ENCODE peak calls at places on chromosome 19, in six cellular contexts. D is GM23248; V is kidney epithelial cell; I is NAMALWA; T is central memory CD8-positive, alpha-beta T cell; H is D341Med. C is an unnamed sample.
A peak's percentile ranks its signal among the peaks of the same experiment; 100 is the strongest.

GRCh38 chr19:49890349-49891311 is 6.1 kb downstream of the IL4I1 start:
- DNase-seq in D (peak; percentile 31), V (no peak), I (peak; percentile 66), T (peak; percentile 60), H (peak; percentile 56), C (no peak)

GRCh38 chr19:734716-735115 is 16.2 kb upstream of the MISP start:
- DNase-seq in D (no peak), V (no peak), I (no peak), T (no peak), H (no peak), C (no peak)

GRCh38 chr19:5054551-5055456 is 85.9 kb downstream of the KDM4B start:
- DNase-seq in D (no peak), V (no peak), I (no peak), T (no peak), H (no peak), C (no peak)

GRCh38 chr19:37933965-37934364 is 27.0 kb downstream of the SIPA1L3 start:
- DNase-seq in D (peak; percentile 9), V (no peak), I (no peak), T (no peak), H (no peak), C (peak; percentile 60)

GRCh38 chr19:42290523-42291436 is 11.2 kb upstream of the PRR19 start:
- DNase-seq in D (peak; percentile 35), V (no peak), I (peak; percentile 88), T (peak; percentile 45), H (peak; percentile 88), C (no peak)

GRCh38 chr19:6273701-6274601 is 5.8 kb downstream of the MLLT1 start:
- DNase-seq in D (peak; percentile 99), V (peak; percentile 49), I (no peak), T (no peak), H (no peak), C (peak; percentile 63)

GRCh38 chr19:292281-292884 is 1.2 kb upstream of the PLPP2 start:
- DNase-seq in D (no peak), V (no peak), I (no peak), T (no peak), H (peak; percentile 29), C (no peak)

GRCh38 chr19:54164369-54165068 is 5.0 kb upstream of the LENG1 start:
- DNase-seq in D (peak; percentile 50), V (no peak), I (peak; percentile 44), T (peak; percentile 58), H (no peak), C (no peak)

GRCh38 chr19:39514840-39515550 is at the start of gene SELENOV:
- DNase-seq in D (no peak), V (no peak), I (peak; percentile 54), T (no peak), H (peak; percentile 77), C (no peak)

GRCh38 chr19:57435062-57435978 is at the start of gene ZNF749:
- DNase-seq in D (peak; percentile 99), V (peak; percentile 96), I (peak; percentile 99), T (peak; percentile 95), H (peak; percentile 96), C (peak; percentile 96)

GRCh38 chr19:10533656-10534386 is 9.9 kb upstream of the ATG4D start:
- DNase-seq in D (peak; percentile 79), V (no peak), I (no peak), T (no peak), H (no peak), C (peak; percentile 94)

GRCh38 chr19:29672933-29673336 is 7.7 kb downstream of the PLEKHF1 start:
- DNase-seq in D (no peak), V (no peak), I (no peak), T (peak; percentile 67), H (no peak), C (no peak)

GRCh38 chr19:3348042-3348441 is 18.3 kb upstream of the NFIC start:
- DNase-seq in D (no peak), V (no peak), I (no peak), T (no peak), H (no peak), C (no peak)

GRCh38 chr19:9354651-9355050 is 8.2 kb upstream of the ZNF177 start:
- DNase-seq in D (no peak), V (no peak), I (no peak), T (no peak), H (no peak), C (no peak)

GRCh38 chr19:33686687-33687541 is 65.2 kb downstream of the CHST8 start:
- DNase-seq in D (no peak), V (no peak), I (no peak), T (no peak), H (no peak), C (no peak)

GRCh38 chr19:16626796-16627193 is 1.2 kb downstream of the MED26 start:
- DNase-seq in D (peak; percentile 43), V (no peak), I (no peak), T (no peak), H (no peak), C (no peak)

GRCh38 chr19:33274663-33275558 is 27.4 kb downstream of the CEBPA start:
- DNase-seq in D (no peak), V (no peak), I (no peak), T (no peak), H (no peak), C (no peak)

GRCh38 chr19:1510807-1511206 is 2.0 kb downstream of the ADAMTSL5 start:
- DNase-seq in D (no peak), V (no peak), I (no peak), T (no peak), H (no peak), C (no peak)

GRCh38 chr19:57701625-57702024 is 7.4 kb downstream of the ZNF154 start:
- DNase-seq in D (no peak), V (no peak), I (no peak), T (no peak), H (no peak), C (no peak)

GRCh38 chr19:872266-872951 is 12.9 kb downstream of the CFD start:
- DNase-seq in D (peak; percentile 72), V (no peak), I (peak; percentile 95), T (peak; percentile 69), H (no peak), C (peak; percentile 87)

GRCh38 chr19:46970815-46971214 is 48.8 kb upstream of the NPAS1 start:
- DNase-seq in D (peak; percentile 95), V (no peak), I (no peak), T (no peak), H (no peak), C (no peak)

GRCh38 chr19:55581145-55581827 is 638 bp upstream of the ZNF579 start:
- DNase-seq in D (peak; percentile 45), V (no peak), I (peak; percentile 38), T (no peak), H (no peak), C (no peak)

GRCh38 chr19:47065242-47065641 is 16.8 kb upstream of the TMEM160 start:
- DNase-seq in D (no peak), V (no peak), I (no peak), T (no peak), H (no peak), C (no peak)

GRCh38 chr19:41995959-41996797 is 2.1 kb upstream of the ATP1A3 start:
- DNase-seq in D (peak; percentile 40), V (no peak), I (peak; percentile 53), T (no peak), H (peak; percentile 60), C (no peak)

GRCh38 chr19:42528354-42529247 is at the start of gene CEACAM1:
- DNase-seq in D (peak; percentile 12), V (no peak), I (no peak), T (no peak), H (peak; percentile 56), C (peak; percentile 32)

GRCh38 chr19:17468302-17469091 is 1.8 kb upstream of the SLC27A1 start:
- DNase-seq in D (peak; percentile 55), V (no peak), I (no peak), T (no peak), H (peak; percentile 32), C (no peak)

GRCh38 chr19:14381689-14382474 is 638 bp downstream of the ADGRE5 start:
- DNase-seq in D (peak; percentile 90), V (no peak), I (peak; percentile 84), T (peak; percentile 62), H (peak; percentile 22), C (no peak)

GRCh38 chr19:13169769-13170168 is 19.6 kb downstream of the IER2 start:
- DNase-seq in D (peak; percentile 89), V (no peak), I (no peak), T (no peak), H (no peak), C (no peak)

GRCh38 chr19:17684256-17684655 is 3.9 kb downstream of the UNC13A start:
- DNase-seq in D (no peak), V (no peak), I (no peak), T (no peak), H (no peak), C (no peak)

GRCh38 chr19:1861599-1862031 is 1.8 kb downstream of the KLF16 start:
- DNase-seq in D (peak; percentile 71), V (no peak), I (no peak), T (no peak), H (no peak), C (no peak)

GRCh38 chr19:18669524-18669817 is 14.0 kb upstream of the CRTC1 start:
- DNase-seq in D (no peak), V (no peak), I (no peak), T (no peak), H (no peak), C (no peak)

GRCh38 chr19:18340237-18340989 is at the start of gene PGPEP1:
- DNase-seq in D (peak; percentile 77), V (no peak), I (peak; percentile 78), T (no peak), H (peak; percentile 95), C (no peak)

GRCh38 chr19:49639401-49640112 is 386 bp downstream of the RRAS start:
- DNase-seq in D (peak; percentile 54), V (no peak), I (no peak), T (no peak), H (no peak), C (no peak)

C was measured in foreskin keratinocyte.